ENCODE peak calls at places on chromosomes 6 and 20, in seven cellular contexts. Z, A, O, X, H, D and B are unnamed samples.

GRCh38 chr6:28212510-28213212 is 12.4 kb upstream of the ZSCAN9 start:
- DNase-seq in Z (no peak), A (peak; percentile 62), O (no peak), X (no peak), H (peak; percentile 32), D (peak; percentile 78), B (no peak)

GRCh38 chr6:147088861-147089260 is 115.4 kb upstream of the STXBP5 start:
- DNase-seq in Z (no peak), A (no peak), O (no peak), X (no peak), H (no peak), D (no peak), B (no peak)

GRCh38 chr6:56772737-56773184 is 130.1 kb upstream of the DST start:
- DNase-seq in Z (peak; percentile 26), A (peak; percentile 19), O (peak; percentile 19), X (no peak), H (no peak), D (no peak), B (no peak)

GRCh38 chr6:122616877-122617276 is 6.7 kb downstream of the PKIB start:
- DNase-seq in Z (no peak), A (no peak), O (no peak), X (no peak), H (no peak), D (no peak), B (no peak)

GRCh38 chr6:157300006-157300405 is 23.3 kb downstream of the TMEM242 start:
- DNase-seq in Z (no peak), A (no peak), O (no peak), X (no peak), H (no peak), D (no peak), B (no peak)

GRCh38 chr20:63366658-63367360 is 5.7 kb upstream of the CHRNA4 start:
- DNase-seq in Z (no peak), A (no peak), O (no peak), X (no peak), H (no peak), D (peak; percentile 34), B (no peak)

GRCh38 chr20:41249781-41250281 is 67.7 kb downstream of the ZHX3 start:
- DNase-seq in Z (no peak), A (peak; percentile 20), O (no peak), X (no peak), H (no peak), D (no peak), B (no peak)

GRCh38 chr6:24537771-24538385 is 43.1 kb downstream of the ALDH5A1 start:
- DNase-seq in Z (no peak), A (no peak), O (no peak), X (no peak), H (no peak), D (no peak), B (no peak)

GRCh38 chr6:111418971-111419693 is 63.9 kb downstream of the REV3L start:
- DNase-seq in Z (no peak), A (no peak), O (no peak), X (no peak), H (no peak), D (no peak), B (no peak)

GRCh38 chr6:33126101-33126714 is 50.4 kb downstream of the HLA-DPB1 start:
- DNase-seq in Z (no peak), A (peak; percentile 62), O (peak; percentile 68), X (peak; percentile 50), H (peak; percentile 57), D (peak; percentile 25), B (peak; percentile 51)

GRCh38 chr6:39296745-39297640 is 17.2 kb downstream of the KCNK17 start:
- DNase-seq in Z (no peak), A (no peak), O (no peak), X (no peak), H (no peak), D (no peak), B (no peak)

GRCh38 chr6:124947821-124948451 is 14.3 kb upstream of the RNF217 start:
- DNase-seq in Z (no peak), A (no peak), O (no peak), X (no peak), H (no peak), D (no peak), B (no peak)

GRCh38 chr20:51365670-51366069 is 176.8 kb downstream of the NFATC2 start:
- DNase-seq in Z (no peak), A (no peak), O (no peak), X (no peak), H (no peak), D (no peak), B (no peak)

GRCh38 chr6:36912583-36912982 is 26.8 kb downstream of the C6orf89 start:
- DNase-seq in Z (no peak), A (peak; percentile 30), O (no peak), X (peak; percentile 31), H (peak; percentile 96), D (no peak), B (peak; percentile 51)

GRCh38 chr6:28258877-28259777 is at the start of gene NKAPL:
- DNase-seq in Z (peak; percentile 28), A (no peak), O (peak; percentile 82), X (peak; percentile 16), H (peak; percentile 52), D (no peak), B (no peak)

GRCh38 chr6:21386744-21387143 is 206.8 kb upstream of the SOX4 start:
- DNase-seq in Z (no peak), A (peak; percentile 36), O (no peak), X (no peak), H (no peak), D (no peak), B (no peak)

GRCh38 chr20:6560978-6561377 is 206.5 kb upstream of the BMP2 start:
- DNase-seq in Z (no peak), A (no peak), O (no peak), X (no peak), H (no peak), D (no peak), B (no peak)

GRCh38 chr6:152096863-152097496 is 289.5 kb downstream of the ESR1 start:
- DNase-seq in Z (no peak), A (no peak), O (no peak), X (no peak), H (no peak), D (no peak), B (no peak)

GRCh38 chr6:110355727-110356126 is 2.4 kb downstream of the METTL24 start:
- DNase-seq in Z (no peak), A (no peak), O (no peak), X (no peak), H (no peak), D (no peak), B (no peak)

GRCh38 chr6:15461127-15461944 is 201.5 kb downstream of the DTNBP1 start:
- DNase-seq in Z (no peak), A (no peak), O (no peak), X (no peak), H (no peak), D (no peak), B (no peak)

GRCh38 chr6:47736083-47736700 is 37.8 kb downstream of the ADGRF4 start:
- DNase-seq in Z (no peak), A (no peak), O (no peak), X (no peak), H (no peak), D (no peak), B (no peak)

GRCh38 chr6:104940881-104941693 is 15.8 kb upstream of the LIN28B start:
- DNase-seq in Z (no peak), A (peak; percentile 88), O (no peak), X (no peak), H (peak; percentile 37), D (no peak), B (peak; percentile 5)

GRCh38 chr20:16205505-16205904 is 367.7 kb downstream of the KIF16B start:
- DNase-seq in Z (no peak), A (no peak), O (no peak), X (no peak), H (no peak), D (no peak), B (no peak)

GRCh38 chr6:91081452-91082067 is 494.7 kb upstream of the MAP3K7 start:
- DNase-seq in Z (no peak), A (peak; percentile 79), O (no peak), X (no peak), H (peak; percentile 16), D (peak; percentile 30), B (no peak)